ENCODE peak calls at places on chromosomes 12 and 14, in eight cellular contexts. C, Q, E, B, M, K, L and H are unnamed samples.

GRCh38 chr12:121893901-121894540 is 5.4 kb downstream of the PSMD9 start:
- DNase-seq in L (peak), M (no peak), E (no peak), Q (no peak), K (peak), C (peak), B (peak), H (peak)

GRCh38 chr12:121812320-121812871 is 8.6 kb downstream of the SETD1B start:
- DNase-seq in M (no peak), L (peak), C (peak), Q (peak), K (no peak), E (peak), B (peak), H (no peak)

GRCh38 chr14:88750945-88751344 is 41.8 kb downstream of the EML5 start:
- DNase-seq in L (no peak), B (no peak), C (no peak), K (peak), M (no peak), E (no peak), Q (no peak), H (no peak)

GRCh38 chr12:102567031-102567985 is 86.9 kb upstream of the IGF1 start:
- DNase-seq in E (no peak), K (peak), L (peak), Q (no peak), C (peak), M (peak), B (peak), H (no peak)

GRCh38 chr12:108833355-108833733 is 24.0 kb downstream of the SSH1 start:
- DNase-seq in L (peak), E (no peak), B (peak), Q (no peak), K (peak), M (peak), C (peak), H (peak)

GRCh38 chr14:92513966-92514843 is 624 bp downstream of the RIN3 start:
- DNase-seq in C (no peak), K (no peak), M (no peak), Q (no peak), E (no peak), L (no peak), B (peak), H (no peak)

GRCh38 chr12:31390991-31391390 is 65.0 kb upstream of the SINHCAF start:
- DNase-seq in M (no peak), C (no peak), Q (no peak), K (no peak), E (no peak), L (no peak), B (no peak), H (no peak)

GRCh38 chr14:76917158-76917596 is 91.0 kb downstream of the LRRC74A start:
- DNase-seq in B (peak), C (peak), E (no peak), M (no peak), K (peak), L (peak), Q (peak), H (peak)

GRCh38 chr12:95218164-95218851 is 701 bp downstream of the VEZT start:
- DNase-seq in L (no peak), M (no peak), Q (no peak), B (peak), E (no peak), C (peak), K (peak), H (peak)

GRCh38 chr12:120257041-120257821 is 8.3 kb downstream of the PXN start:
- DNase-seq in K (peak), M (peak), C (peak), Q (no peak), L (peak), B (peak), E (peak), H (peak)

GRCh38 chr14:61608245-61609142 is 86.8 kb upstream of the HIF1A start:
- DNase-seq in M (no peak), B (peak), C (no peak), L (no peak), Q (no peak), E (peak), K (no peak), H (peak)

GRCh38 chr12:120439646-120440247 is 1.8 kb downstream of the COX6A1 start:
- DNase-seq in M (no peak), K (peak), Q (peak), E (peak), B (peak), C (peak), L (peak), H (peak)

GRCh38 chr14:91509083-91509877 is 830 bp downstream of the PPP4R3A start:
- DNase-seq in B (peak), Q (peak), M (no peak), E (no peak), C (peak), K (peak), L (no peak), H (no peak)

GRCh38 chr14:91402278-91403068 is 15.1 kb downstream of the CCDC88C start:
- DNase-seq in M (no peak), E (no peak), C (peak), B (no peak), K (no peak), L (no peak), Q (peak), H (peak)

GRCh38 chr12:20305470-20305869 is 62.9 kb upstream of the PDE3A start:
- DNase-seq in E (no peak), L (peak), Q (no peak), M (no peak), B (no peak), K (no peak), C (no peak), H (no peak)

GRCh38 chr14:37637341-37637740 is 41.9 kb downstream of the TTC6 start:
- DNase-seq in M (no peak), E (no peak), Q (no peak), C (no peak), B (no peak), K (no peak), L (no peak), H (no peak)

GRCh38 chr12:110920324-110920910 is at the start of gene MYL2:
- DNase-seq in L (peak), Q (no peak), E (no peak), C (no peak), B (no peak), M (no peak), K (no peak), H (no peak)

GRCh38 chr12:105393586-105393985 is 63.1 kb downstream of the C12orf75 start:
- DNase-seq in C (peak), L (peak), Q (no peak), K (no peak), B (peak), E (no peak), M (no peak), H (no peak)

GRCh38 chr14:49461529-49462401 is 124.4 kb downstream of the RPS29 start:
- DNase-seq in L (peak), B (peak), M (peak), C (peak), Q (peak), E (no peak), K (peak), H (peak)

GRCh38 chr12:117158911-117159310 is 31.4 kb downstream of the FBXO21 start:
- DNase-seq in B (no peak), E (no peak), Q (no peak), L (peak), C (peak), K (peak), M (no peak), H (no peak)

GRCh38 chr14:53640695-53641094 is 315.9 kb downstream of the BMP4 start:
- DNase-seq in B (no peak), K (no peak), L (no peak), E (no peak), C (peak), M (no peak), Q (no peak), H (peak)

GRCh38 chr12:82723093-82723492 is 36.4 kb downstream of the TMTC2 start:
- DNase-seq in L (no peak), B (no peak), K (no peak), C (no peak), E (no peak), Q (no peak), M (no peak), H (no peak)

GRCh38 chr12:92331383-92331782 is 185.7 kb upstream of the BTG1 start:
- DNase-seq in M (no peak), B (no peak), K (no peak), L (no peak), Q (no peak), E (no peak), C (no peak), H (peak)

GRCh38 chr14:20219033-20219432 is 4.5 kb upstream of the OR11H6 start:
- DNase-seq in M (no peak), E (no peak), Q (no peak), L (peak), K (no peak), C (no peak), B (peak), H (no peak)

GRCh38 chr12:107990325-107990724 is 138.8 kb upstream of the WSCD2 start:
- DNase-seq in Q (no peak), B (no peak), E (peak), L (peak), C (no peak), K (peak), M (no peak), H (peak)

GRCh38 chr12:104699489-104700194 is 242.9 kb downstream of the CHST11 start:
- DNase-seq in C (no peak), M (no peak), Q (no peak), B (peak), L (no peak), K (no peak), E (no peak), H (no peak)